ENCODE peak calls at places on chromosome 21, in ten cellular contexts. L is PC-3; W is iPS DF 6.9; Z is mammary epithelial cell; Q is right lobe of liver; C is left ventricle myocardium inferior; B is CD8-positive, alpha-beta memory T cell; T is cardiac muscle cell; Y is ovary; I is tibial nerve. X is an unnamed sample.
A peak's percentile ranks its signal among the peaks of the same experiment; 100 is the strongest.

GRCh38 chr21:26169061-26169610 is 1.4 kb downstream of the APP start:
- DNase-seq in L (peak; percentile 70), W (no peak), Z (peak; percentile 60), I (peak; percentile 39), Q (no peak), C (peak; percentile 26), B (no peak), T (peak; percentile 69), Y (peak; percentile 56), X (no peak)

GRCh38 chr21:43361493-43362296 is 65.2 kb downstream of the SIK1 start:
- DNase-seq in I (peak; percentile 47), W (no peak), Y (no peak), T (no peak), Q (no peak), L (no peak), Z (peak; percentile 93), C (peak; percentile 72), B (peak; percentile 32), X (no peak)

GRCh38 chr21:14115646-14116045 is 95.1 kb downstream of the LIPI start:
- DNase-seq in Y (no peak), L (no peak), Z (no peak), W (no peak), Q (no peak), T (no peak), B (no peak), I (no peak), C (no peak), X (no peak)

GRCh38 chr21:36915014-36915700 is 51.3 kb downstream of the HLCS start:
- DNase-seq in Q (no peak), W (no peak), Z (no peak), Y (no peak), B (no peak), C (no peak), T (no peak), I (no peak), L (no peak), X (no peak)

GRCh38 chr21:39661121-39661520 is 48.4 kb downstream of the B3GALT5 start:
- DNase-seq in W (no peak), C (no peak), T (no peak), B (no peak), Y (no peak), Q (no peak), Z (no peak), I (no peak), L (no peak), X (peak; percentile 39)

GRCh38 chr21:43341349-43342163 is 85.4 kb downstream of the SIK1 start:
- DNase-seq in B (no peak), Q (no peak), Y (no peak), W (no peak), Z (no peak), L (no peak), I (no peak), C (peak; percentile 38), T (no peak), X (no peak)

GRCh38 chr21:40054403-40054802 is 187.2 kb downstream of the PCP4 start:
- DNase-seq in Q (no peak), B (no peak), C (no peak), Y (no peak), Z (peak; percentile 83), W (no peak), L (peak; percentile 17), T (no peak), I (no peak), X (peak; percentile 90)

GRCh38 chr21:18812308-18812707 is 408.7 kb upstream of the TMPRSS15 start:
- DNase-seq in C (no peak), Y (no peak), B (no peak), I (no peak), W (no peak), Q (no peak), L (no peak), Z (no peak), T (no peak), X (no peak)

GRCh38 chr21:34261841-34262832 is 101.7 kb upstream of the KCNE2 start:
- DNase-seq in Q (no peak), Z (no peak), W (no peak), T (no peak), C (no peak), Y (no peak), B (no peak), I (no peak), L (no peak), X (no peak)

GRCh38 chr21:42079008-42079938 is 8.2 kb downstream of the UMODL1 start:
- DNase-seq in B (no peak), C (no peak), W (no peak), T (no peak), I (no peak), Y (no peak), Q (peak; percentile 33), Z (peak; percentile 53), L (no peak), X (no peak)

GRCh38 chr21:36992671-36993070 is 13.8 kb upstream of the RIPPLY3 start:
- DNase-seq in C (no peak), L (no peak), W (no peak), T (no peak), Y (no peak), Q (no peak), B (no peak), Z (no peak), I (no peak), X (no peak)

GRCh38 chr21:41601573-41602371 is 93.8 kb upstream of the TMPRSS2 start:
- DNase-seq in Y (no peak), C (no peak), I (no peak), B (no peak), Q (no peak), L (peak; percentile 42), T (no peak), W (no peak), Z (peak; percentile 38), X (peak; percentile 70)

GRCh38 chr21:36188081-36188681 is 31.6 kb downstream of the DOP1B start:
- DNase-seq in Z (no peak), B (no peak), Q (peak; percentile 84), L (peak; percentile 85), I (no peak), W (no peak), Y (no peak), T (no peak), C (peak; percentile 65), X (peak; percentile 68)

GRCh38 chr21:35106246-35106835 is 57.2 kb upstream of the RUNX1 start:
- DNase-seq in B (no peak), T (peak; percentile 95), C (no peak), I (no peak), Z (no peak), Q (no peak), L (no peak), Y (no peak), W (no peak), X (no peak)

DNA sequence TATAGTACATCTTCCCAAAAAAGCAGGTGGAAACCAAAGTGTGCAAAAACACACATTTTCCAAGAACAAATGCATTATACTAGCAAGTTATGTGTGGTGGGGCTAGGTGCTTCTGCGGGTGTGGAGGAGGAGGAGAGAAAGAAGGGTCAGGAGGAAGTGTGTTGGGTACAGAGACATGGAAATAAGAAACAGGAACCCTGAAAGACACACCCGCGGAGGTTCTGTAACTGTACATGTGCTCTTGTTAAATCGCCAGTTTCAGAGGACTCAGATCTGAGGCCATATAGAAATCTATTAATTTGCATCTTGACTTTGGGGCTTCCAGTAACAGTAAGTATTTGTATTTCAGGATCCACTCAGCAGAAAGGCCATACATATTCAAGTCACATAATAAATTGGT is 30.9 kb downstream of the ERG start:
- DNase-seq in W (no peak), T (no peak), B (no peak), Q (no peak), L (no peak), Y (no peak), C (no peak), I (no peak), Z (no peak), X (no peak)
- H3K4me1 ChIP-seq in W (no peaks in the 10 kb centered on the region), T (no peaks in the 10 kb centered on the region), B (no peaks in the 10 kb centered on the region), Q (no peaks in the 10 kb centered on the region), L (peaks cover 9% of the 10 kb centered on the region), Y (no peaks in the 10 kb centered on the region), C (peaks cover 39% of the 10 kb centered on the region), I (no peaks in the 10 kb centered on the region), Z (peaks cover 17% of the 10 kb centered on the region), X (no peaks in the 10 kb centered on the region)

GRCh38 chr21:45323487-45324380 is 36.0 kb upstream of the POFUT2 start:
- DNase-seq in I (no peak), W (no peak), L (no peak), Y (peak; percentile 57), Z (no peak), Q (peak; percentile 29), B (no peak), C (peak; percentile 11), T (no peak), X (peak; percentile 56)
- H3K4me1 ChIP-seq in I (peaks cover 64% of the 10 kb centered on the region), W (peaks cover 11% of the 10 kb centered on the region), L (peaks cover 5% of the 10 kb centered on the region), Y (peaks cover 25% of the 10 kb centered on the region), Z (peaks cover 4% of the 10 kb centered on the region), Q (peaks cover 3% of the 10 kb centered on the region), B (peaks cover 14% of the 10 kb centered on the region), C (peaks cover 57% of the 10 kb centered on the region), T (peaks cover 17% of the 10 kb centered on the region), X (peaks cover 34% of the 10 kb centered on the region)

GRCh38 chr21:32771134-32771523 is 426 bp downstream of the PAXBP1 start:
- DNase-seq in C (peak; percentile 56), W (no peak), I (peak; percentile 18), B (peak; percentile 41), Z (peak; percentile 62), Q (peak; percentile 75), T (peak; percentile 80), L (peak; percentile 50), Y (peak; percentile 70), X (peak; percentile 85)
- H3K4me1 ChIP-seq in C (peaks cover 55% of the 10 kb centered on the region), W (no peaks in the 10 kb centered on the region), I (peaks cover 24% of the 10 kb centered on the region), B (peaks cover 46% of the 10 kb centered on the region), Z (peaks cover 10% of the 10 kb centered on the region), Q (peaks cover 14% of the 10 kb centered on the region), T (peaks cover 15% of the 10 kb centered on the region), L (peaks cover 26% of the 10 kb centered on the region), Y (peaks cover 5% of the 10 kb centered on the region), X (peaks cover 22% of the 10 kb centered on the region)

GRCh38 chr21:28392436-28392835 is 600.2 kb downstream of the LTN1 start:
- DNase-seq in Y (no peak), W (no peak), T (no peak), B (no peak), Q (no peak), L (no peak), Z (no peak), I (no peak), C (no peak), X (no peak)

GRCh38 chr21:28396421-28396820 is 596.3 kb downstream of the LTN1 start:
- DNase-seq in Q (no peak), B (no peak), I (no peak), T (no peak), Y (no peak), C (no peak), W (no peak), L (no peak), Z (peak; percentile 64), X (no peak)

GRCh38 chr21:28391938-28392337 is 600.7 kb downstream of the LTN1 start:
- DNase-seq in Q (no peak), L (peak; percentile 14), I (no peak), Y (no peak), C (no peak), B (no peak), Z (no peak), W (no peak), T (no peak), X (no peak)

GRCh38 chr21:28397040-28397439 is 595.6 kb downstream of the LTN1 start:
- DNase-seq in T (no peak), Z (no peak), W (no peak), C (no peak), I (no peak), Y (no peak), B (no peak), L (no peak), Q (no peak), X (no peak)

DNA sequence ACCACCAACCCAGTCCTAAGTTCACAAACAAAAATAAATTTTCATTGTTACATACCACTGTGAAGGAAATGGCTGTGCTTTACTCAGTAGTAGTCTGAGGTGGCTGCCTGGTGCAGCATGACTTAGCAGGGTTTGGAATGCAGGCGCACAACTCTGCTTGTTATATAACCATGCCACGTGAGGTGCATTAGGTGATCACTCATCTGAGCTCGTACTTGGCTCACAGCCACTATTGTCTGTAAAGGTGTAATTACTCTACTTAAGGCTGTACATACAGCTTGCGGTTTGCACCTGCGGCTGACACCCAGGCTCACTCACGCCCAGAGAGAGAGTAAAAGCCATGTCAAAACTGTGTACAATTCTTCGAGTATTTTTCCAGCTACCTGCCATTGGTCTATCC is 599.4 kb downstream of the LTN1 start:
- DNase-seq in B (no peak), T (no peak), Y (no peak), Z (peak; percentile 81), I (no peak), Q (no peak), W (no peak), C (no peak), L (peak; percentile 29), X (no peak)
- H3K4me1 ChIP-seq in B (no peaks in the 10 kb centered on the region), T (peaks cover 5% of the 10 kb centered on the region), Y (no peaks in the 10 kb centered on the region), Z (peaks cover 14% of the 10 kb centered on the region), I (no peaks in the 10 kb centered on the region), Q (peaks cover 12% of the 10 kb centered on the region), W (no peaks in the 10 kb centered on the region), C (no peaks in the 10 kb centered on the region), L (peaks cover 6% of the 10 kb centered on the region), X (no peaks in the 10 kb centered on the region)

X was measured in upper lobe of right lung.